ENCODE peak calls at places on chromosomes 4 and X, in seven cellular contexts. G, H, V, I, Z, K and S are unnamed samples.

GRCh38 chr4:167779280-167779679 is 313.1 kb upstream of the ANXA10 start:
- DNase-seq in I (no peak), K (no peak), G (no peak), H (no peak), Z (no peak), V (no peak), S (no peak)

GRCh38 chr4:153451931-153452660 is 14.1 kb upstream of the TMEM131L start:
- DNase-seq in H (no peak), Z (no peak), G (peak), I (no peak), K (no peak), V (no peak), S (no peak)

GRCh38 chrX:7446815-7447214 is 298.9 kb upstream of the PUDP start:
- DNase-seq in I (no peak), H (peak), G (no peak), Z (no peak), K (no peak), V (no peak), S (no peak)

GRCh38 chr4:80788798-80789197 is 241.7 kb upstream of the BMP3 start:
- DNase-seq in G (peak), Z (no peak), H (no peak), I (peak), V (no peak), K (no peak), S (no peak)

GRCh38 chr4:73944061-73944875 is 37.6 kb downstream of the PF4 start:
- DNase-seq in I (no peak), K (no peak), Z (no peak), H (no peak), G (peak), V (no peak), S (no peak)

GRCh38 chr4:174136013-174136412 is 147.5 kb downstream of the FBXO8 start:
- DNase-seq in Z (no peak), I (no peak), K (no peak), G (peak), V (no peak), H (no peak), S (no peak)

GRCh38 chr4:8198206-8198905 is 734 bp upstream of the SH3TC1 start:
- DNase-seq in G (no peak), H (no peak), Z (no peak), V (no peak), I (no peak), K (no peak), S (peak)

GRCh38 chrX:19005909-19006308 is 22.0 kb upstream of the PHKA2 start:
- DNase-seq in Z (no peak), V (no peak), K (peak), H (peak), I (peak), G (no peak), S (no peak)

GRCh38 chr4:2818351-2818939 is 25.2 kb upstream of the ADD1 start:
- DNase-seq in H (no peak), K (no peak), I (no peak), Z (no peak), G (no peak), V (no peak), S (no peak)

GRCh38 chr4:189046642-189047041 is 894.0 kb upstream of the FRG1 start:
- DNase-seq in K (no peak), V (no peak), G (peak), Z (no peak), I (no peak), H (no peak), S (no peak)

GRCh38 chr4:54695359-54696149 is 37.8 kb downstream of the KIT start:
- DNase-seq in G (no peak), V (no peak), I (no peak), Z (no peak), H (no peak), K (no peak), S (no peak)

GRCh38 chr4:85966308-85966882 is 393.5 kb downstream of the MAPK10 start:
- DNase-seq in K (no peak), H (no peak), I (no peak), V (no peak), G (peak), Z (no peak), S (no peak)

GRCh38 chr4:4675051-4675581 is 133.3 kb upstream of the STX18 start:
- DNase-seq in G (no peak), H (no peak), Z (no peak), I (no peak), K (no peak), V (no peak), S (no peak)

GRCh38 chr4:105808459-105809041 is 86.7 kb upstream of the NPNT start:
- DNase-seq in Z (peak), K (no peak), V (no peak), G (peak), I (no peak), H (no peak), S (peak)

GRCh38 chr4:105807496-105807895 is 87.8 kb upstream of the NPNT start:
- DNase-seq in K (no peak), I (no peak), H (no peak), G (no peak), Z (no peak), V (no peak), S (no peak)

GRCh38 chr4:105805501-105806120 is 89.7 kb upstream of the NPNT start:
- DNase-seq in G (no peak), Z (no peak), V (no peak), H (no peak), K (no peak), I (no peak), S (no peak)

DNA sequence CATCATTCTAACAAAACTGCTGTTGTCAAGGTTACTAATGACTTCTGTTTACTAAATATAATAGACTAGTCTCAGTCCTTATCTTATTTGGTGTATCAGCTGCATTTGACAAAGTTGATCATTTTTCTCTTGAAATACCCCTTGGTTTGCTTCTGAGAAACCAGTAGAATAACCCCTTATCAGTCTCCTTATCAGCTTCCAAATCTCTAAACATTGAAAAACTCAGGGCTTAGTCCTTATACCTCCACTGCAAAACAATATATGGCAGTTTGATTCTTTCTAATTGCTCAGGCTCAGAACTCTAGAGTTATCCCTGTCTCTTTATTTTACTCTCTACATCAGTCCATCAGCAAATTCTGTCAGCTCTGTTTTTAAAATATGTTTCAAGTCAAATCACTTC is 87.2 kb upstream of the NPNT start:
- DNase-seq in G (peak), K (no peak), I (no peak), H (no peak), V (no peak), Z (no peak), S (no peak)
- H3K4me3 ChIP-seq in G (no peak), K (no peak), I (no peak), H (no peak), V (no peak), Z (no peak), S (no peak)

DNA sequence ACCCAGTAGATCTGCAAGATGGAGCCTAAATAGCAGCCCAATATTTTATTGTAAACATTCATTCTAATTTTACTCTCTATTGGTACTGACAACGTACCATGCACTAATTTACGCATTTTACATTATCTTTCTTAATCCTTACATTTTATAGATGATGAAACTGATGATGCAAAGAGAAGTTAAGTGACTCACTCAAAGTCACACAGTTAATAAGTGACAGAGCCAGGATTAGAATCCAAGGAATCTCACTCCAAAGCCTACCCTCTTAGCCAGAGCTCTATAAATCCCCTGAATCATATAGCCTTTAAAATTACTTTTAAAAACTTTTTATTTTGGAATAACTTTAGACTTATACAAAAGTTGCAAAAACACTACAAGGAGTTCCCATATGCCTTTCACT is 37.6 kb downstream of the PHKA1 start:
- DNase-seq in V (no peak), G (no peak), Z (no peak), K (no peak), I (no peak), H (peak), S (no peak)
- H3K4me3 ChIP-seq in V (no peak), G (no peak), Z (no peak), K (no peak), I (no peak), H (no peak), S (no peak)

GRCh38 chr4:10105421-10105820 is 11.2 kb downstream of the WDR1 start:
- DNase-seq in G (no peak), I (no peak), Z (no peak), K (no peak), V (no peak), H (peak), S (no peak)

GRCh38 chr4:10106421-10107039 is 10.1 kb downstream of the WDR1 start:
- DNase-seq in Z (peak), I (no peak), V (peak), G (peak), K (no peak), H (peak), S (peak)

GRCh38 chr4:10107111-10108091 is 9.2 kb downstream of the WDR1 start:
- DNase-seq in H (peak), V (no peak), G (no peak), I (no peak), K (no peak), Z (no peak), S (no peak)

GRCh38 chr4:10104991-10105276 is 11.7 kb downstream of the WDR1 start:
- DNase-seq in V (no peak), I (no peak), Z (no peak), H (no peak), G (no peak), K (no peak), S (no peak)

DNA sequence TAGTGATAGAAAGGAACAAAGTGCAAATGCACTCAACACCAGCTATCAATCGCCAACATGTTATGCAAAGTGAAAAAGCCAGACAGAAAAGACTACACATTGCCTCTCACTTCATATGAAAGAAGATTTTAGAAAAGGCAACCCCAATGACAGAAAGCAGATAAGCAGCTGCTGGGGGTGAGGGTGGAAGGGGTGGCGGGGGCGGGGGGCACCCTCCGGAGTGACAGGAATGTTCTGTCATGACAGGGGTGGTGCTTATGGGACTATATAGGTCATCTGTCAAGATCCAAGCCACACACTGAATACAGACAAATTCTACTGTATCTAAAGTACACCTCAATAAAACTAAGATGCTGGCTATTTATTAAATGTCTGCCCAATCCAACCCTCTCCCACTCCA is 10.7 kb downstream of the WDR1 start:
- DNase-seq in H (no peak), V (no peak), G (no peak), K (no peak), I (no peak), Z (no peak), S (no peak)
- H3K4me3 ChIP-seq in H (peak), V (peak), G (peak), K (no peak), I (no peak), Z (no peak), S (no peak)

GRCh38 chr4:62159876-62160275 is 959.8 kb downstream of the ADGRL3 start:
- DNase-seq in V (no peak), K (no peak), H (no peak), I (no peak), G (no peak), Z (no peak), S (no peak)

GRCh38 chr4:62161446-62161845 is 961.3 kb downstream of the ADGRL3 start:
- DNase-seq in G (no peak), Z (no peak), V (no peak), I (no peak), H (no peak), K (no peak), S (no peak)

GRCh38 chr4:62162606-62163005 is 962.5 kb downstream of the ADGRL3 start:
- DNase-seq in I (no peak), Z (no peak), K (no peak), V (no peak), G (no peak), H (peak), S (no peak)

GRCh38 chr4:62159306-62159705 is 959.2 kb downstream of the ADGRL3 start:
- DNase-seq in Z (no peak), H (no peak), V (no peak), G (no peak), K (no peak), I (no peak), S (no peak)
- H3K4me3 ChIP-seq in Z (no peak), H (no peak), V (no peak), G (no peak), K (no peak), I (no peak), S (no peak)

GRCh38 chr4:15478724-15479088 is 9.0 kb downstream of the CC2D2A start:
- DNase-seq in I (no peak), H (no peak), Z (no peak), V (no peak), K (no peak), G (no peak), S (no peak)
- H3K4me3 ChIP-seq in I (no peak), H (peak), Z (peak), V (no peak), K (no peak), G (peak), S (no peak)

GRCh38 chrX:150361070-150361776 is 1.9 kb upstream of the MAMLD1 start:
- DNase-seq in Z (no peak), H (peak), V (peak), G (peak), K (peak), I (no peak), S (no peak)
- H3K4me3 ChIP-seq in Z (peak), H (peak), V (peak), G (peak), K (peak), I (no peak), S (peak)

GRCh38 chrX:101079736-101080135 is 1.1 kb downstream of the TMEM35A start:
- DNase-seq in H (no peak), I (no peak), V (no peak), G (no peak), K (no peak), Z (no peak), S (no peak)
- H3K4me3 ChIP-seq in H (no peak), I (no peak), V (no peak), G (peak), K (no peak), Z (peak), S (no peak)

DNA sequence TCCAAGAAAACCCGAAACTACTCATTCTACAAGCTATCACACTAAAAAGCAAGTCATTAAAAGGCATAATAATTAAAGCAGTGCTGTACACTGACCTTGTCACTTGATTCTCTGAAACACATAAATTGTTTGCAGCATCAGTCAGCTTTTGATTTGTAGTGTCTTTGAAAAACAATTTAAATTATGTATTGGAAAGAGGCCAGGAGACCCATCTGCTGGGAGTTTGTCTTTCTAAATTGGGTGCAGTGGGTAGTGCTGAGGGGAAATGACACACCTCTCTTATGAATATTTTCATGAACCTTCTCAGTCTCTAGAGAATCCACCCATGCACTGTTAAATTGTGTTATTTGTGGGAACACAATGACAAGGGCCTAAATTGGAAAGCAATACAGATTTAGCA is 75.6 kb upstream of the ANK2 start:
- DNase-seq in V (no peak), K (no peak), G (no peak), Z (no peak), H (no peak), I (no peak), S (no peak)
- H3K4me3 ChIP-seq in V (no peak), K (no peak), G (no peak), Z (no peak), H (no peak), I (no peak), S (no peak)

DNA sequence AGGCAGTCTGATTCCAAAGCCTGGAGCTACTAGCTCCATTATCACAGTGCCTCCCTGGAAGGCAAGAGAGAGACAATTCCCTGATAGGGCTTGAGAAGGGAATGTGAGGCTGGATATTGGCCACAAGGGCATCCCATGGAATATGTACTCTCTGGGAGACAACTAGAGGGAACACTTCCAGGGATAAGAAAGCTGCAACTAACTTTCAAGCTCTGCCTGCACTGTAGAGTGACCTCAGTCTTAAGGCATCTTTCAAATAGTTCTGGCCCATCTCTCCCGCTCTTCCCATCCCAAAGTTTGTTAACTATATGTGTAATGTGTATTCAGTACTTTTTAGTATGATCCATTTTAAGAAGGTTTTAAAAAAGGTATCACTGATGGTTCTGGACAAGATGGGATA is 13.1 kb upstream of the RNF212 start:
- DNase-seq in K (no peak), Z (no peak), H (no peak), V (no peak), I (no peak), G (peak), S (no peak)
- H3K4me3 ChIP-seq in K (no peak), Z (no peak), H (no peak), V (no peak), I (no peak), G (no peak), S (no peak)

DNA sequence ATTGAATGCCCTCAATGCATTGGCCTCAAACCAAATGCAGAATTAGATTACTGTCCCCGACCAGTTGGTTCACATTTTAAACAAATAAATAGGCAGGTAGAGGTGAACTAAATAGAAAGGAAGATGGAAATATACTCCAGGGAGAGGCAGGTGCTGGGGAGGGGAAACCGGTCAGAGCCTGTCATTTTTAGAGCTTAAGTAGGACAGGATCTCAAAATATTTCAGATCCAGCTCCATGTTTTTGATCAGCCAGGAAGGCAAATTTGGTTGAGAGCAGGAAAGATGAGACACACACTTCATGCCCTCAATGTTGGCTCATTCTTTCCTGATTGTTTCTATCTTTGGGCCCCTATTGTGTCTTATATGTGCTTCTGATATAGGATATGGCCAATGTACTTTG is 206.7 kb downstream of the SHROOM3 start:
- DNase-seq in K (no peak), I (no peak), H (no peak), V (no peak), Z (no peak), G (no peak), S (no peak)
- H3K4me3 ChIP-seq in K (no peak), I (no peak), H (no peak), V (no peak), Z (no peak), G (no peak), S (no peak)